ENCODE peak calls at places on chromosomes 12 and 14, in seven cellular contexts. E, S, A, F, I, W and T are unnamed samples.

GRCh38 chr12:124098887-124099286 is 125.9 kb downstream of the ZNF664 start:
- DNase-seq in E (no peak), F (no peak), S (no peak), I (no peak), W (no peak), A (no peak), T (peak; percentile 31)

GRCh38 chr12:11650697-11651281 is 1.3 kb downstream of the ETV6 start:
- DNase-seq in S (peak; percentile 55), E (peak; percentile 37), W (peak; percentile 65), A (peak; percentile 55), F (peak; percentile 39), I (no peak), T (no peak)

GRCh38 chr12:92987362-92987761 is 58.3 kb upstream of the EEA1 start:
- DNase-seq in W (peak; percentile 87), S (peak; percentile 73), F (peak; percentile 56), E (peak; percentile 92), I (no peak), A (peak; percentile 82), T (peak; percentile 6)

GRCh38 chr12:21476949-21477348 is 24.5 kb downstream of the RECQL start:
- DNase-seq in S (peak; percentile 54), F (peak; percentile 35), A (peak; percentile 75), W (no peak), I (no peak), E (peak; percentile 8), T (no peak)

GRCh38 chr14:95683793-95684192 is 2.4 kb upstream of the TCL1B start:
- DNase-seq in S (no peak), W (peak; percentile 65), A (no peak), E (no peak), F (no peak), I (no peak), T (no peak)

GRCh38 chr14:23447634-23448353 is 12.3 kb upstream of the MYH7 start:
- DNase-seq in E (no peak), W (no peak), I (no peak), S (no peak), A (no peak), F (no peak), T (no peak)

GRCh38 chr12:120720234-120720968 is 5.2 kb upstream of the ACADS start:
- DNase-seq in F (peak; percentile 56), S (peak; percentile 66), A (peak; percentile 58), I (no peak), W (no peak), E (peak; percentile 70), T (no peak)

GRCh38 chr14:96614528-96614927 is 112.3 kb downstream of the PAPOLA start:
- DNase-seq in F (no peak), W (no peak), I (no peak), S (no peak), E (no peak), A (no peak), T (no peak)

GRCh38 chr14:92651106-92651792 is 97.2 kb downstream of the LGMN start:
- DNase-seq in A (no peak), S (no peak), I (no peak), W (peak; percentile 90), F (no peak), E (no peak), T (no peak)

GRCh38 chr14:99734406-99735051 is 50.4 kb downstream of the CYP46A1 start:
- DNase-seq in W (no peak), E (no peak), I (no peak), F (no peak), A (no peak), S (no peak), T (no peak)

GRCh38 chr12:128168273-128168672 is 98.7 kb upstream of the TMEM132C start:
- DNase-seq in A (no peak), W (no peak), E (no peak), F (no peak), S (no peak), I (no peak), T (no peak)

GRCh38 chr14:88848571-88848970 is 24.1 kb downstream of the TTC8 start:
- DNase-seq in W (no peak), F (no peak), A (no peak), I (no peak), S (peak; percentile 53), E (no peak), T (no peak)

GRCh38 chr14:77582511-77582910 is 33.9 kb downstream of the SPTLC2 start:
- DNase-seq in W (no peak), S (no peak), F (no peak), E (no peak), A (no peak), I (no peak), T (no peak)

GRCh38 chr14:54902521-54903420 is at the start of gene GCH1:
- DNase-seq in S (peak; percentile 25), W (peak; percentile 86), E (no peak), A (peak; percentile 33), F (peak; percentile 33), I (peak; percentile 53), T (peak; percentile 69)

GRCh38 chr12:62767946-62768345 is 167.0 kb downstream of the PPM1H start:
- DNase-seq in E (no peak), A (no peak), W (no peak), F (no peak), I (no peak), S (no peak), T (no peak)

GRCh38 chr14:20278414-20278813 is 27.3 kb downstream of the TTC5 start:
- DNase-seq in I (no peak), W (no peak), F (peak; percentile 40), S (peak; percentile 44), A (no peak), E (no peak), T (no peak)

GRCh38 chr14:55701638-55702037 is 121.6 kb downstream of the KTN1 start:
- DNase-seq in F (no peak), I (no peak), A (peak; percentile 43), E (peak; percentile 22), W (peak; percentile 35), S (peak; percentile 88), T (no peak)

GRCh38 chr12:10965511-10965910 is 21.2 kb downstream of the TAS2R50 start:
- DNase-seq in E (peak; percentile 31), A (no peak), W (no peak), F (no peak), S (no peak), I (no peak), T (no peak)

GRCh38 chr14:66240112-66240511 is 246.1 kb upstream of the CCDC196 start:
- DNase-seq in A (no peak), I (no peak), W (no peak), F (no peak), S (peak; percentile 70), E (no peak), T (no peak)

GRCh38 chr12:121005346-121005815 is 10.9 kb downstream of the C12orf43 start:
- DNase-seq in A (peak; percentile 38), I (peak; percentile 40), F (peak; percentile 52), S (peak; percentile 39), E (peak; percentile 39), W (peak; percentile 60), T (peak; percentile 56)

DNA sequence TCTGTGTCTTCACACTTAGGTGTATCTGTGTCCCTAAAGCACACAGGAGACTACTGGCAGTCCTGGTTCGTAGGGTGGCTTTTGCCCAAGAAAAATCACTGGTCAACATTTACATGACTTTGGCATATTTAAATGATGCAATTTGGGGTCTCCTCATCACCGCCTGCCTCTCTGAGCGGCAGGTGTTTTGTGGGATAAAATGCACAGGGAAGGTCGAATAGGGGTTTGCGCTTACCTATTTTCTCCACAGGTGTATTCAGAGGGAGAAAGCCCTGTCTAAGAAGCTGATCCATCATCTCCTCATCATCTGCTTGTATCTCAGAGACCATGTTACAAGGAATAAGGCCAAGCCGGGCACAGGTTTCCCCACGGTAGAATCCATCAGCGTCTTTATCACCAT is 74.7 kb downstream of the PIWIL1 start:
- DNase-seq in F (no peak), E (no peak), W (no peak), A (no peak), S (no peak), I (no peak), T (no peak)
- TF ChIP-seq CTCF in F (no peak), E (no peak), W (no peak), A (no peak), S (no peak), I (no peak), T (no peak)

DNA sequence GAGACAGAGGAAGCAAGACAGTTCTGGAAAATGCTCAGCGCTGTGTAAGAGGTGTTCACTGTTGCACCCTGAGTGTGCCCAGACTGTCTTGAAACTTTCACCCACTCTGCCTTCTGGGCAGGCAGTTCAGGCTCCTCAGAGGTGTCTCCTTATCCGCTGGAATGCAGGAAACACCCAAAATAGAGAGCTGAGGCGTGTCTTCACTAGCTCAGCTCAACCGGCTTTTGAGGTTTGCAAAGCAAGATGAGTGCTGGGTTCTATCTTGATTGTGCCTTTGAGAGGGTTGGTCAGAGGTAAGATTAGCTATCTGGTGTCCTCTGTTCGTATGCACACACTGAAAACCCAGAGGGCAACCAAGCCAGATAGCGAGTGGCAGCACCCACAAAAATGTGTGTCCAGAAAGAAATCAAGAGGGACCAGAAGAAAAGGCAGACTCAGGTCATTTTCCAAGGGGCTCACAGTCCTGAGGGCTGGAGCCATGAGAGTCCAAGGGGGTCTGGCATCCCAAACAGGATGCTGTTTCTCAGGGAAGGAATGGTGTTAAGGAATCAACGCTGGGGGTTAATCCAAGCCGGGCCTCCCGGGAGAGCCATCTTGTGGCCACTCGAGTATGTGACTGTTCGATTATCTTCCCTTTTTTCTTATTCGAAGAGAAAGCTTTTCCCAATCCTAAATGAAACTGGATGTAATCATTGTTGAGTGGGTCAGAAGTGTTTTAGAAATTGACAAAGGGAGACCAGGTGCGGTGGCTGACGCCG is 47.1 kb downstream of the TBX3 start:
- DNase-seq in I (peak; percentile 46), A (peak; percentile 19), W (no peak), E (peak; percentile 18), S (peak; percentile 27), F (no peak), T (peak; percentile 22)
- TF ChIP-seq CTCF in I (peak; percentile 35), A (peak; percentile 55), W (no peak), E (peak; percentile 55), S (no peak), F (peak; percentile 67), T (peak; percentile 60)

DNA sequence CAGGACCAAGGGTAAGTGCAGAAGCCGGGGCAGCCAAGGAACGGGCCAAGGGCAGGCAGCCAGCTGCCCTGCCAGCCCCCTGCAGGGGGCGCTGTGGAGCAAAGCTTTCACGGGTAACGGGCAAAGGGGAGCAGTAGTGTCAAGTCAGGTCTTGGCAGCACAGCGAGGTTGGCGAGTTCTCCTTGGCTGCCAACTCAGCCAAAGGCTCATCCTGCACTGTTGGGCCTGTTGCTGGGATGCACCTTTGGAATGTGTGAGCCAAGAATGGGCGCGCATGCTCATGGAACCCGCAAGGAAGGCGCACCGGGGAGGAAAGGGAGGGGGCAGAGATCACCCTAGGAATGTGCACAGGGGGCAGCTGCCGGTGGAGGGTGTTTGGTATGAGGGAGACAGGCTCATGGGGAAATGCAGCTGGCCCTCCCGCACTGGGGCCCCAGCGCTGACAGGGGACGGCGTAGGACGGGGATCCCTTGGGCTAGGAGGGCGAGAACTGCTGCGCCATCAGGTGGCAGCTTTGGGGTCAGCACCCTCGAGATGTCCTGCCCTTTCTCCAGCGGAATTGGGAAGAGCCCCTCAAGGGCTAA is 138.0 kb downstream of the ASCL4 start:
- DNase-seq in S (peak; percentile 54), I (peak; percentile 38), F (no peak), W (peak; percentile 66), E (peak; percentile 8), A (no peak), T (peak; percentile 63)
- TF ChIP-seq CTCF in S (peak; percentile 86), I (peak; percentile 47), F (peak; percentile 73), W (peak; percentile 96), E (peak; percentile 45), A (peak; percentile 58), T (peak; percentile 74)

DNA sequence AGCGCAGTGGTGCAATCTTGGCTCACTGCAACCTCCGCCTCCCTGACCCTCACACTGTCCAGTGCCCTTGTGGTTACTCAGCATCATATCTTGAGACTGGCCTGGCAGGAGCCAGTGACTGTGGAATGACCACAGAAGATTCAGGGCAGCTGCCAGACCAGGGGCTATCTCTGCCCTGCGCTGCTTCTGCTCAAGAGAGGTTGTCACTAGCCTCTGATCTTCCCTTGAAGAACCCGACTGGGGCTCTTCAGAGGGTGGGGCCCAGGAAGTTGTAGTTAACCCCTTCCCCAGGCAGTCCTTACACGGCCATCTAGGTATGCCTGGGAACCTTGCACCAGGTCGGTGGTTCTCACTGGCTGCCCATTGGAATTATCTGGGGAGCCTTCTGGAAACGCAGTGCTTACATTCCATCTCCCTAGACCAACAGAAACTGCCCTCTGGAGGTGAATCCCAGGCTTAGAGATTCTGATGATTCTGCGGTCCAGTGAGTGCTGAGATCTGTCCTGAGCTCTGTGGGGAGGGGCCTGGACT is 41.4 kb downstream of the PLEKHG3 start:
- DNase-seq in F (peak; percentile 39), S (no peak), W (no peak), I (no peak), A (peak; percentile 32), E (peak; percentile 37), T (no peak)
- TF ChIP-seq CTCF in F (peak; percentile 51), S (peak; percentile 13), W (no peak), I (no peak), A (peak; percentile 28), E (peak; percentile 37), T (no peak)